ENCODE peak calls at places on chromosomes 13 and 19, in nine cellular contexts. P, D, V, H, O, A, E, X and C are unnamed samples.

GRCh38 chr19:38519168-38519567 is 85.7 kb downstream of the RYR1 start:
- DNase-seq in P (no peak), D (no peak), V (no peak), H (no peak), O (no peak), A (no peak), E (no peak), X (no peak), C (no peak)

GRCh38 chr13:23074054-23074805 is 106.5 kb upstream of the SGCG start:
- DNase-seq in P (no peak), D (no peak), V (peak; percentile 11), H (no peak), O (no peak), A (no peak), E (no peak), X (no peak), C (no peak)

GRCh38 chr19:7772752-7773291 is 9.8 kb downstream of the CLEC4M start:
- DNase-seq in P (peak; percentile 76), D (no peak), V (no peak), H (no peak), O (no peak), A (no peak), E (peak; percentile 48), X (peak; percentile 10), C (peak; percentile 19)

GRCh38 chr13:76542176-76542575 is 344.0 kb downstream of the KCTD12 start:
- DNase-seq in P (no peak), D (no peak), V (no peak), H (no peak), O (no peak), A (no peak), E (no peak), X (no peak), C (no peak)

GRCh38 chr19:51664997-51665396 is 18.4 kb upstream of the SIGLEC14 start:
- DNase-seq in P (peak; percentile 34), D (no peak), V (no peak), H (no peak), O (no peak), A (no peak), E (no peak), X (peak; percentile 37), C (no peak)

GRCh38 chr13:101706651-101707050 is 254.2 kb downstream of the ITGBL1 start:
- DNase-seq in P (peak; percentile 95), D (no peak), V (peak; percentile 94), H (no peak), O (no peak), A (no peak), E (no peak), X (peak; percentile 99), C (no peak)

GRCh38 chr13:24356837-24357236 is 47.5 kb downstream of the C1QTNF9 start:
- DNase-seq in P (no peak), D (no peak), V (no peak), H (no peak), O (no peak), A (no peak), E (no peak), X (no peak), C (no peak)

GRCh38 chr13:30718661-30719520 is 16.5 kb upstream of the ALOX5AP start:
- DNase-seq in P (peak; percentile 85), D (no peak), V (peak; percentile 95), H (no peak), O (no peak), A (no peak), E (no peak), X (peak; percentile 92), C (no peak)

GRCh38 chr13:64723735-64724134 is 2506.4 kb downstream of the PCDH9 start:
- DNase-seq in P (peak; percentile 90), D (no peak), V (peak; percentile 94), H (no peak), O (no peak), A (no peak), E (no peak), X (peak; percentile 75), C (no peak)

GRCh38 chr19:20616071-20616470 is 45.3 kb downstream of the ZNF626 start:
- DNase-seq in P (no peak), D (no peak), V (no peak), H (no peak), O (no peak), A (no peak), E (no peak), X (no peak), C (no peak)

GRCh38 chr13:110425444-110425780 is 118.3 kb downstream of the COL4A2 start:
- DNase-seq in P (no peak), D (no peak), V (peak; percentile 96), H (no peak), O (no peak), A (no peak), E (no peak), X (peak; percentile 70), C (no peak)

GRCh38 chr13:106052200-106052767 is 483.2 kb downstream of the EFNB2 start:
- DNase-seq in P (no peak), D (no peak), V (peak; percentile 48), H (no peak), O (no peak), A (no peak), E (no peak), X (peak; percentile 42), C (no peak)

GRCh38 chr13:106049171-106049570 is 486.3 kb downstream of the EFNB2 start:
- DNase-seq in P (no peak), D (no peak), V (no peak), H (no peak), O (no peak), A (no peak), E (no peak), X (no peak), C (no peak)

GRCh38 chr13:106047859-106048258 is 487.6 kb downstream of the EFNB2 start:
- DNase-seq in P (peak; percentile 27), D (no peak), V (peak; percentile 17), H (no peak), O (no peak), A (no peak), E (no peak), X (peak; percentile 21), C (no peak)

GRCh38 chr13:106048386-106048785 is 487.1 kb downstream of the EFNB2 start:
- DNase-seq in P (no peak), D (no peak), V (no peak), H (no peak), O (no peak), A (no peak), E (no peak), X (no peak), C (no peak)
- H3K4me3 ChIP-seq in P (no peak overlapping the region), D (no peak overlapping the region), V (no peak overlapping the region), H (no peak overlapping the region), O (no peak overlapping the region), A (no peak overlapping the region), E (no peak overlapping the region), X (no peak overlapping the region), C (no peak overlapping the region)

DNA sequence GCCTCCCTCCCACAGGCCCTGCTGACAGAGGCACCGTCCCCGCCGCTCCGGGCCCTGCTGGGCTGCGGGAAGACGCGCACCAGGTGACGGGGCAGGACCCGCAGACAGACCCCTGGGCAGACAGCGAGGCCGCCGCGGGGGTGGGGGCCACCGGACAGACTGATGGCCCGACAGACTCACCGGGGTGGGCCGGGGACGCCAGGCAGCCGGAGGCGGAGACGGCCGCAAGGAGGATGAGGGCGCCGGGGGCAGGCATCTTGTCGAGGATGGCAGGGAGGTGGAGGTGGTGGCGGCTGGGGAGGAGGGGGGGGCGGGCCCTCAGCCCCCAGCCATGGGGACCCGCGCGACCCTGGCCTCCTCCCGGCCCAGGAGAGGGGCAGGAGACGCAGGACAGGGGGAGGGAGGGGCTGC is 309 bp downstream of the LMTK3 start:
- DNase-seq in P (no peak), D (no peak), V (no peak), H (no peak), O (no peak), A (peak; percentile 82), E (no peak), X (no peak), C (no peak)
- H3K4me3 ChIP-seq in P (no peak overlapping the region), D (no peak overlapping the region), V (no peak overlapping the region), H (peak overlapping the region; percentile 22), O (peak overlapping the region; percentile 39), A (peak overlapping the region; percentile 37), E (no peak overlapping the region), X (no peak overlapping the region), C (peak overlapping the region; percentile 35)

DNA sequence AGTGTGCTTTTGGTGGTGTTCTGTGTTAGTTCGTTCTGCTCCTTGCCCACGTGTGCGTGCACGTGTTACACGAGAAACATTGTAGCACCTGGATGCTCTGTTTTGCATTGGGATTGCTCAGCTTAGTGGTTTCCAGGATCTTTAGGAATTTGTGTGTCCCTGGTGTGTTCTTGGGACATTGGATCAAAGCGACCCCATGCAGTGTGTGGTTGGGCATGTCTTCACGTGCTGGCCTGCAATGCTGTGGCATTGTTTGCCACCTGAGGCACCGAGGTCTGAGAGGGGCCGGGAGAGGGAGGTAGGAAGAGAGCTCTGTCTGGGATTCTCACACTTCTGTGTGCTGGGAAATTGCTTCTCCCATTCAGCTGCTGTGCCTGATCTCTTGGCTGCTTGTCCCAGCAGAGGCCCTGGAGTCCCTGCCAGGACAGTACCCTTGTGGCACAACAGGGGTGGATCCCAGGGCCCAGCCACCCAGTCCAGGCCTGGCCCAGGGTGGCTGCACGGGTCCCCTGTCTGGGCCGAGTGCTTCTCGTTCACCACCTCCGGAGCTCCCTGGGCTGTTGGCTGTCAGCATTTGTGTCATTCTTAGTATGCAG is 11.3 kb downstream of the PLEKHJ1 start:
- DNase-seq in P (no peak), D (no peak), V (no peak), H (no peak), O (no peak), A (no peak), E (no peak), X (no peak), C (no peak)
- H3K4me3 ChIP-seq in P (no peak overlapping the region), D (no peak overlapping the region), V (no peak overlapping the region), H (no peak overlapping the region), O (no peak overlapping the region), A (no peak overlapping the region), E (no peak overlapping the region), X (no peak overlapping the region), C (no peak overlapping the region)

GRCh38 chr13:102845630-102846260 is at the start of gene ERCC5:
- DNase-seq in P (peak; percentile 96), D (peak; percentile 94), V (peak; percentile 95), H (peak; percentile 96), O (peak; percentile 98), A (peak; percentile 96), E (peak; percentile 98), X (peak; percentile 95), C (peak; percentile 100)

GRCh38 chr13:102852556-102852955 is 6.7 kb downstream of the ERCC5 start:
- DNase-seq in P (no peak), D (no peak), V (no peak), H (no peak), O (no peak), A (no peak), E (no peak), X (no peak), C (no peak)

GRCh38 chr13:102847272-102848234 is 1.7 kb downstream of the ERCC5 start:
- DNase-seq in P (peak; percentile 13), D (no peak), V (peak; percentile 54), H (no peak), O (no peak), A (peak; percentile 77), E (peak; percentile 67), X (peak; percentile 74), C (no peak)

GRCh38 chr13:102846261-102847015 is 606 bp downstream of the ERCC5 start:
- DNase-seq in P (peak; percentile 35), D (peak; percentile 57), V (peak; percentile 30), H (peak; percentile 40), O (peak; percentile 59), A (peak; percentile 89), E (peak; percentile 77), X (peak; percentile 51), C (peak; percentile 54)

DNA sequence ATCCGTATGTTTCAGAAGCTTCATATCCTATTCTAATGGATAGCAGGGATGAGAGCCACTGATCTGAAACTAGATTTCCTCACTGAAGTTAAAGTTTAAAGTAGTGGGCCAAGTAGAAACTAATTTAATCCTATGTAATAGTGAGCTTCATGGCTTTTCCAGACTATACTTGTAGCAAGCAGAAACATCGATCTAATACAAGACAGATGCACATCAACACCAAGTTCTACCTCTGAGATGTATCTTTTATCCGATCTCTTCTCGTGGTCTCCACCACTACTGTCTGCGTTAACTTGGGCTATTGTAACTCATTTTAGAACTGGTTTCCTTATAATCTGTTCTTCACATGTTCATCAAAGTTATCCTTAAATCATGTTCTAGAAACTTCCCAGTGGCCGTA is 3.1 kb downstream of the ERCC5 start:
- DNase-seq in P (no peak), D (no peak), V (no peak), H (no peak), O (no peak), A (no peak), E (no peak), X (no peak), C (no peak)
- H3K4me3 ChIP-seq in P (no peak overlapping the region), D (no peak overlapping the region), V (no peak overlapping the region), H (no peak overlapping the region), O (no peak overlapping the region), A (no peak overlapping the region), E (peak overlapping the region; percentile 23), X (no peak overlapping the region), C (no peak overlapping the region)